ENCODE peak calls at places on chromosomes 2 and 18, in eight cellular contexts. B is SK-N-SH, N is neural progenitor cell, Y is cardiac muscle cell, I is body of pancreas, Z is GM23248, R is fibroblast of lung, C is thyroid gland. M is an unnamed sample.

GRCh38 chr2:203741566-203741965 is 35.1 kb downstream of the CD28 start:
- DNase-seq in B (no peak), C (no peak), N (no peak), Z (no peak), Y (no peak), R (no peak), I (no peak), M (no peak)

GRCh38 chr2:224837558-224837957 is 121.4 kb upstream of the CCDC195 start:
- DNase-seq in I (no peak), N (no peak), R (peak; percentile 96), C (no peak), Y (no peak), Z (peak; percentile 94), B (no peak), M (no peak)

GRCh38 chr2:33267745-33268144 is 208.7 kb upstream of the RASGRP3 start:
- DNase-seq in Y (no peak), R (peak; percentile 29), Z (peak; percentile 44), I (no peak), C (no peak), N (no peak), B (no peak), M (no peak)

GRCh38 chr18:67421666-67422065 is 94.9 kb downstream of the DSEL start:
- DNase-seq in B (no peak), I (no peak), Y (no peak), N (no peak), C (no peak), Z (no peak), R (peak; percentile 26), M (no peak)

GRCh38 chr2:125004091-125004800 is 979.2 kb downstream of the CNTNAP5 start:
- DNase-seq in B (no peak), C (no peak), Y (no peak), I (no peak), N (no peak), Z (no peak), R (peak; percentile 56), M (no peak)

GRCh38 chr2:136225950-136226835 is 108.2 kb upstream of the CXCR4 start:
- DNase-seq in I (no peak), C (no peak), Z (no peak), B (no peak), R (no peak), N (no peak), Y (peak; percentile 32), M (peak; percentile 22)

GRCh38 chr2:60488291-60488690 is 65.2 kb downstream of the BCL11A start:
- DNase-seq in Z (no peak), N (no peak), B (no peak), C (no peak), R (no peak), I (no peak), Y (no peak), M (no peak)

GRCh38 chr2:172288603-172289002 is 138.8 kb upstream of the ITGA6 start:
- DNase-seq in Z (peak; percentile 34), Y (no peak), R (peak; percentile 54), C (no peak), N (no peak), B (no peak), I (peak; percentile 58), M (peak; percentile 67)

GRCh38 chr2:158993721-158994587 is 25.5 kb downstream of the TANC1 start:
- DNase-seq in B (no peak), Z (peak; percentile 38), C (no peak), N (no peak), I (no peak), R (peak; percentile 63), Y (no peak), M (no peak)

DNA sequence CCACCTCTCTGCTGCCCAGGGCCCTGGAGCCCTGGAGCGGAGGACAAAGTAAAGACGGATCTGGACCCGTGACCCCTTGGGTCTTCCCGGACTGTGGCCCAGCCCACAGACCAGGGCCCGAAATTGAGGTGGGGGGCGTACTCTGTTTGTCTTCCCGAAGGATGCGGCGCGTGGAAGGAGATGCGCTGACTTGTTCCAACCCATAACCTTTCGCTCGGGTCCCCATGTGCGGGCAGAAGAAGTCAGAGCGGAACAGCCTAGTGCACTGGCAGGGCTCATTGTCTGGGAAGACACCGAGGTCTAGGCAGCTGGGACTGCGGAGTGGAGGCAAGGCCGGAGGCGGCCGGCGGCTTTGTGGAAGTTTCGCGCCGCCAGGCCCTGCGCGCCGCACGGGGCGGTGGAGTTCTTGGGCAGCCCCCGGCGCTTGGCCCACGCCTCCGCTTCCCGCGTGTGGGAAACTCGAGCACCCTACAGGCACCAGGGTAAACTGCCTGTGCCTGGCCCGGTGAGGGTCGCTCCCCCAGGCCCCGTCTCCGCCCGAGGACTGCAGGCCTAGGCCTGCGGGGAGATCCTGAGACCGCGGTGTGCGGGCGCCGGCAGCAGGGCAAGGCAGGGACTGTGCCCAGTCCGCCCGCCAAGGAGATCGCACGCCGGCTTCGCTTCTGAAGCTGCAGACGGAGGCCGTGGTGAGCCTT is 9.8 kb downstream of the POU3F3 start:
- DNase-seq in Z (no peak), C (no peak), I (no peak), R (peak; percentile 45), N (peak; percentile 87), B (no peak), Y (no peak), M (no peak)
- H3K4me3 ChIP-seq in Z (no peak overlapping the region), C (no peak overlapping the region), I (no peak overlapping the region), R (no peak overlapping the region), N (peak overlapping the region; percentile 25), B (no peak overlapping the region), Y (no peak overlapping the region), M (no peak overlapping the region)

DNA sequence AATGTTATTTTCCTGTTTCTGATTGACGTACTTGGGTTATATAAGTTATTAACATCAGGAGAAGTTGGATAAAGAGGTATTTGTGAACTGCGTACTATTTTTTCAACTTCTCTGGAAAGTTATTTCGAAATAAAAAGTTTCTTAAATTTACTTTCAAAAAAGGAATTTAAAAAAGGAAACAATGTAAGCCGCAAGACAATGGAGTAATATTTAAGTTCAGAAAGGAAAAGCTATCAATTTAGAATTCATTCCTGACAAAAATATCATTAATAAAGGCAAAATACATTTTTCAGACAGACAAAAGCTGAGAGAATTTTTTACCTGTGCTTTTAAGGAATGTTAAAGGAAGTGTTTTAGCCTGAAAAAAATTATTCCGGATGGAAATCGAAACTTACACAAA is 47.7 kb downstream of the RAB10 start:
- DNase-seq in C (no peak), N (no peak), I (no peak), B (no peak), Y (no peak), Z (no peak), R (no peak), M (no peak)
- H3K9me3 ChIP-seq in C (no peaks in the 10 kb centered on the region), N (peaks cover 17% of the 10 kb centered on the region), I (no peaks in the 10 kb centered on the region), B (peaks cover 12% of the 10 kb centered on the region), Y (no peaks in the 10 kb centered on the region), Z (no peaks in the 10 kb centered on the region), R (no peaks in the 10 kb centered on the region), M (no peaks in the 10 kb centered on the region)

GRCh38 chr2:131673400-131674173 is 145.9 kb downstream of the CCDC74A start:
- DNase-seq in N (peak; percentile 85), C (peak; percentile 83), R (peak; percentile 41), B (peak; percentile 78), Y (peak; percentile 84), Z (peak; percentile 82), I (peak; percentile 89), M (peak; percentile 77)

GRCh38 chr2:131674174-131674507 is 146.5 kb downstream of the CCDC74A start:
- DNase-seq in Y (no peak), B (no peak), Z (no peak), R (no peak), I (no peak), C (no peak), N (no peak), M (no peak)
- H3K4me3 ChIP-seq in Y (peak overlapping the region; percentile 49), B (peak overlapping the region; percentile 68), Z (no peak overlapping the region), R (no peak overlapping the region), I (no peak overlapping the region), C (peak overlapping the region; percentile 3), N (peak overlapping the region; percentile 62), M (no peak overlapping the region)

GRCh38 chr2:223576873-223577272 is 25.3 kb downstream of the SCG2 start:
- DNase-seq in B (no peak), N (no peak), C (no peak), Z (peak; percentile 97), Y (no peak), I (no peak), R (peak; percentile 97), M (no peak)
- H3K9me3 ChIP-seq in B (no peaks in the 10 kb centered on the region), N (no peaks in the 10 kb centered on the region), C (no peaks in the 10 kb centered on the region), Z (no peaks in the 10 kb centered on the region), Y (no peaks in the 10 kb centered on the region), I (no peaks in the 10 kb centered on the region), R (no peaks in the 10 kb centered on the region), M (no peaks in the 10 kb centered on the region)

GRCh38 chr2:211159972-211160371 is 603.6 kb downstream of the CPS1 start:
- DNase-seq in Y (no peak), Z (no peak), N (no peak), I (no peak), R (no peak), B (no peak), C (no peak), M (no peak)
- H3K4me3 ChIP-seq in Y (no peak overlapping the region), Z (no peak overlapping the region), N (no peak overlapping the region), I (no peak overlapping the region), R (no peak overlapping the region), B (no peak overlapping the region), C (no peak overlapping the region), M (no peak overlapping the region)

DNA sequence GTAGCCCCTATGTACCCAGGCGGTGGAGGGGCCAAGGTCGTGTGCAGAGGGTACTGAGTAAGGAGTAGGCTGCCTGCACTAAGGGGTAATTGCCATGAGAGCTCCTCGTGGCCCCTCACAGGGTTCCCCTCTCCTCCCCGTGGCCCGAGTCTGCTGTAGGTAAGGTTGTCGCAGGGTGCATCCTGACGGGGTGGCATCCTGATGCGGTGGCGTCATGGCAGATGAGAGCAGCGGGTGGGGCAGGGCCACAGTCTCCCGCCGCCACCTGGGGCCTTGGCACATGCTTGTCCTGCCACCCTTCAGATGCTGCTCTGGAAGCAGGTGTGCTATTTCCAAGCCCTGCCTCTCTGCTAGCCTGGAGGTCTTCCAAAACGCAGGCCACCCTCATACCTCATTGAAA is 89.7 kb downstream of the EIPR1 start:
- DNase-seq in Z (no peak), Y (no peak), N (no peak), B (no peak), R (no peak), C (no peak), I (no peak), M (no peak)
- H3K9me3 ChIP-seq in Z (no peaks in the 10 kb centered on the region), Y (no peaks in the 10 kb centered on the region), N (no peaks in the 10 kb centered on the region), B (no peaks in the 10 kb centered on the region), R (no peaks in the 10 kb centered on the region), C (no peaks in the 10 kb centered on the region), I (no peaks in the 10 kb centered on the region), M (no peaks in the 10 kb centered on the region)

DNA sequence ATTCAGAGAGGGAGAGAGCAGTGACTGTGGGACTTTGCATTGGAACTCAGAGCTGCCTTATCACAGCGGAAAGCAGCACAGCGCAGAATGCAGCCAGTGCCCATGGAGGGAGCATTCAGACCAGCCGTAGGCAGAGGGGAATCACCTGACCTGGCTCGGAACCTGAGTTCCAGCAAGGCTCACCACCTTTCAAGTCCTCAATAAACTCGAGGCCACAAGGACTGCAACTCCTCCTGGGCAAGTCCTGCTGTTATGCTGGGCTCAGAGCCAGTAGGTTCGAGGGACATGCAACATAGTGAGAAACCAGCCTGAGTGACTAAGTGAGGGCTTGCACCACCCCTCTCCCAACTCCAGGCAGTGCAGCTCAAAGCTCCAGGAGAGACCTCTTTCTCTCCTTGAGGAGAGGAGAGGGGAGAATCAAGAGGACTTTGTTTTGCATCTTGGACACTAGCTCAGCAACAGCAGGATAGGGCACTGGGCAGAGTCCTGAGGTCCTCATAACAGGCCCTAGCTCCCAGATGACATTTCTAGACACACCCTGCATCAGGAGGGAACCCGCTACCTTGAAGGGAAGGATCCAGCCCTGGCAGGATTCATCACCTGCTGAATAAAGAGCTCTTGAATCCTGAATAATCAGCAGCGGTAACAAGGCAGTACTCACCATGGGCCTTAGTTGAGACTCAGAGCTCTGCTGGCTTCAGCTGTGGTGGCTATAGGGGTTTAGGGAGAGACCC is 136.8 kb upstream of the OTOS start:
- DNase-seq in I (peak; percentile 71), B (no peak), Z (peak; percentile 67), N (no peak), C (peak; percentile 94), R (peak; percentile 65), Y (no peak), M (no peak)
- H3K4me3 ChIP-seq in I (no peak overlapping the region), B (no peak overlapping the region), Z (no peak overlapping the region), N (no peak overlapping the region), C (no peak overlapping the region), R (no peak overlapping the region), Y (no peak overlapping the region), M (no peak overlapping the region)